ENCODE peak calls at places on chromosome 5, in six cellular contexts. O is tibial nerve, X is stomach, V is H1, K is upper lobe of left lung, T is A549. Y is an unnamed sample.

GRCh38 chr5:85614482-85614881 is 1003.3 kb upstream of the COX7C start:
- DNase-seq in T (no peak), O (no peak), X (no peak), V (no peak), K (no peak), Y (no peak)

GRCh38 chr5:150293091-150293941 is 3.7 kb upstream of the CAMK2A start:
- DNase-seq in X (no peak), T (no peak), V (no peak), O (no peak), K (no peak), Y (no peak)

GRCh38 chr5:159001247-159001646 is 98.5 kb downstream of the EBF1 start:
- DNase-seq in V (no peak), O (no peak), X (no peak), T (no peak), K (no peak), Y (no peak)

GRCh38 chr5:96942911-96943310 is 7.0 kb downstream of the LNPEP start:
- DNase-seq in O (no peak), K (no peak), X (no peak), V (no peak), T (no peak), Y (no peak)

GRCh38 chr5:106985174-106985573 is 685.6 kb downstream of the EFNA5 start:
- DNase-seq in O (no peak), K (no peak), T (no peak), V (no peak), X (no peak), Y (no peak)

GRCh38 chr5:150780180-150780692 is 1.7 kb downstream of the SMIM3 start:
- DNase-seq in V (no peak), K (no peak), O (peak), T (no peak), X (peak), Y (peak)

GRCh38 chr5:149053027-149053705 is 9.7 kb downstream of the SH3TC2 start:
- DNase-seq in T (no peak), V (no peak), K (no peak), O (no peak), X (no peak), Y (no peak)

GRCh38 chr5:61623401-61624069 is 291.5 kb downstream of the ZSWIM6 start:
- DNase-seq in O (no peak), X (no peak), T (peak), K (no peak), V (no peak), Y (no peak)

GRCh38 chr5:168702511-168702910 is 123.3 kb upstream of the PANK3 start:
- DNase-seq in K (no peak), T (no peak), V (no peak), O (no peak), X (no peak), Y (no peak)

GRCh38 chr5:73921746-73922145 is 295.8 kb downstream of the ARHGEF28 start:
- DNase-seq in V (no peak), X (no peak), T (no peak), K (no peak), O (no peak), Y (no peak)

GRCh38 chr5:162752612-162753011 is 684.8 kb upstream of the CCNG1 start:
- DNase-seq in O (no peak), V (no peak), K (no peak), X (no peak), T (no peak), Y (no peak)

GRCh38 chr5:163894645-163895044 is 389.2 kb downstream of the MAT2B start:
- DNase-seq in T (no peak), K (no peak), V (no peak), O (no peak), X (no peak), Y (no peak)

GRCh38 chr5:138784590-138784989 is 31.4 kb downstream of the CTNNA1 start:
- DNase-seq in X (no peak), T (no peak), V (no peak), K (no peak), O (no peak), Y (no peak)

GRCh38 chr5:100777680-100778281 is 125.3 kb downstream of the ST8SIA4 start:
- DNase-seq in K (no peak), O (peak), X (no peak), V (no peak), T (peak), Y (peak)

GRCh38 chr5:44365351-44365750 is 23.9 kb downstream of the FGF10 start:
- DNase-seq in K (no peak), O (no peak), V (no peak), X (no peak), T (no peak), Y (no peak)

GRCh38 chr5:179344301-179345178 is 721 bp downstream of the ADAMTS2 start:
- DNase-seq in T (no peak), O (no peak), V (peak), X (no peak), K (peak), Y (no peak)

GRCh38 chr5:146218163-146218562 is 14.8 kb downstream of the RBM27 start:
- DNase-seq in T (no peak), K (no peak), V (no peak), O (no peak), X (no peak), Y (no peak)

GRCh38 chr5:31561936-31562335 is 29.8 kb downstream of the C5orf22 start:
- DNase-seq in T (no peak), K (no peak), X (no peak), V (no peak), O (no peak), Y (no peak)

GRCh38 chr5:68418230-68418629 is 202.7 kb downstream of the PIK3R1 start:
- DNase-seq in O (peak), V (no peak), K (no peak), X (no peak), T (no peak), Y (no peak)

GRCh38 chr5:102760815-102761214 is 5.7 kb downstream of the PAM start:
- DNase-seq in O (no peak), K (no peak), T (no peak), X (no peak), V (no peak), Y (no peak)

GRCh38 chr5:150656191-150657132 is 4.6 kb upstream of the MYOZ3 start:
- DNase-seq in X (peak), V (peak), O (no peak), K (peak), T (peak), Y (peak)

GRCh38 chr5:130243641-130244040 is 339.4 kb downstream of the CHSY3 start:
- DNase-seq in O (no peak), X (no peak), V (no peak), K (no peak), T (no peak), Y (no peak)

GRCh38 chr5:31581498-31582099 is 49.5 kb downstream of the C5orf22 start:
- DNase-seq in V (no peak), T (peak), X (no peak), K (no peak), O (no peak), Y (no peak)

GRCh38 chr5:82356808-82357671 is 78.9 kb upstream of the RPS23 start:
- DNase-seq in X (peak), O (peak), T (peak), V (no peak), K (no peak), Y (peak)

GRCh38 chr5:82358454-82358853 is 80.3 kb upstream of the RPS23 start:
- DNase-seq in O (no peak), K (no peak), T (no peak), X (no peak), V (no peak), Y (no peak)

GRCh38 chr5:82359286-82359685 is 81.1 kb upstream of the RPS23 start:
- DNase-seq in X (no peak), T (no peak), O (no peak), K (no peak), V (no peak), Y (no peak)

GRCh38 chr5:82363524-82363923 is 85.4 kb upstream of the RPS23 start:
- DNase-seq in V (no peak), K (no peak), O (no peak), T (no peak), X (no peak), Y (no peak)

DNA sequence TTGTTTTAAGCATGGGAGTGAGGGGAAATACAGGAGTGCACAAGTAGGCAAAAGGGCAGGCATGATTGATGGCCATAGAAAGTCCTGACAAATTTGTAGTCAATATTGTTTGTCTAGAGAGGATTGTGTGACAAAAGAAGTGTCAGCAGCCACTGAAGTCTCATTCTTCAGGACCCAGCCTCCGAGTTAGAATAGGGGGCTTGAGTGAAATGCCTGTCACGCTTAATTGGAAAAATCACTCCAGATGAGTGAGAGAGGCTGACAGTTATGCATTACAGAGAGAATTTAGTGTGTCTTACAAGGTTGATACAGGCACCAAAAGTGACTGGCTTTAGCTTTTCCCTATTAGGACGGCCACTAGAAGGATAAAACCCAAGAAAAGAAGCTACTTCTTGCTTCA is 81.9 kb upstream of the RPS23 start:
- DNase-seq in V (no peak), K (no peak), T (no peak), O (no peak), X (no peak), Y (no peak)
- TF ChIP-seq EP300 in V (no peak), K (no peak), T (no peak), O (no peak), X (no peak), Y (no peak)

DNA sequence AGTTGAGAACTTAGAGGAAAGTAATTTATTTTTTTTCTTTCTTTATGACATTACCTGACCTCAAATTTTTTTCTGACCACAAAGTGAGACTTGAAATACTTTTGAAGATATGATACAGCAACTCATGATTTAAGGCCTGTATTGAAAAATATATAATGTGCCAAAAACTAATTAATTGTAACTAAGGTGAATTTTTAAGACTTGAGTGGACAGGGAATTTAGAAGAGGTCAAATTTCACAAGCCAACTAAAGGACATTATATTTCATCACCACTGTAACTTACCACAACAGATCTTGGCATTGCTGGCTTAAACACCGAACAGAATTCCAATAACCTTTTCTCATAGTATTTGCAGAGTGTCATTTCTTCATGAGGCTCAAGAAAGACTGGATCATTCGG is 1.8 kb downstream of the CCNH start:
- DNase-seq in K (no peak), V (no peak), X (no peak), T (no peak), O (no peak), Y (no peak)
- H3K27ac ChIP-seq in K (no peak), V (no peak), X (peak), T (no peak), O (no peak), Y (peak)

GRCh38 chr5:122484103-122484502 is 172.1 kb downstream of the SNCAIP start:
- DNase-seq in O (no peak), T (no peak), X (no peak), V (no peak), K (no peak), Y (no peak)
- TF ChIP-seq EP300 in O (no peak), T (no peak), X (no peak), V (no peak), K (no peak), Y (no peak)

GRCh38 chr5:124735169-124735858 is 11.1 kb downstream of the ZNF608 start:
- DNase-seq in T (no peak), K (peak), X (no peak), O (peak), V (peak), Y (peak)
- H3K27ac ChIP-seq in T (no peak), K (peak), X (peak), O (peak), V (peak), Y (peak)

DNA sequence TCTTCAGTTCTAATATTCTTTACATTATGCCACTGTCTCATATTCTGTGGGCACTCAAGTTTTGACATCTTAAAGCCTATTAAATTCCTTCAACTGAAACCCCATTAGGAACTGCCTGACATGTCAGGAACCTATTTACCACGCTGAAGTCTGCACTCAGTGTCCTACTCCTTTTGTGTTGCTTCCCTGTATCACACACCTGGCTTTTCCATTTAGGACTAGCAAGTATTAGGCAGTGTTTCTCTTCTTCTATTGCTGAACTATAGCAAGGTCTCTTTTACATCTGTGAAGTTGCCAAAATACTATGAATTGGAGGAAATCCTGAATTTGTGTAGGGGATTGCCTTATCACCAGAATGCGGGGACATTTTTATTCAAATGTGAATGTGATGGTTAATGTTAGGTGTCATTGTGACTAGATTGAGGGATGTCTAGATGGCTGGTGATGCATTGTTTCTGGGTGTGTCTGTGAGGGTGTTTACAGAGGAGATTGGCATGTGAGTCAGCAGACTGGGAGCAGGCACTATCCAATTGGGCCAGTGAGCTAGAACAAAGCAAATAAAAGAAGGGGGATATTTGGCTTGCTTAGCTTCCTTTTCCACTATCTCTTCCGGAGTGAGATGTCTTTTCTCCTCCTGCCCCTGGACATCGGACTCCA is 21.2 kb upstream of the VCAN start:
- DNase-seq in V (no peak), T (peak), X (no peak), O (no peak), K (no peak), Y (no peak)
- TF ChIP-seq EP300 in V (no peak), T (no peak), X (no peak), O (no peak), K (no peak), Y (no peak)

Y was measured in transverse colon.